ENCODE peak calls at places on chromosomes 1 and 21, in five cellular contexts. G is nephron progenitor cell; W is fibroblast of mammary gland; S is NCI-H1092 treated with DMSO at 0.1 percent for 48 hours; J is activated T-helper 1 cell treated with anti-CD3 and anti-CD28 coated beads, Interleukin-2, amount 50 U/mL, for 16 hours. Q is an unnamed sample.

GRCh38 chr1:201450721-201451291 is 18.2 kb downstream of the PHLDA3 start:
- DNase-seq in W (peak), S (no peak), J (no peak), G (peak), Q (no peak)

GRCh38 chr1:45304311-45305081 is 22.2 kb upstream of the HPDL start:
- DNase-seq in G (no peak), J (no peak), S (peak), W (no peak), Q (peak)

GRCh38 chr1:78619446-78619802 is 824 bp upstream of the IFI44L start:
- DNase-seq in G (no peak), J (no peak), W (no peak), S (no peak), Q (no peak)

GRCh38 chr1:180003026-180003695 is 48.6 kb downstream of the CEP350 start:
- DNase-seq in W (no peak), G (no peak), J (no peak), S (no peak), Q (no peak)

GRCh38 chr1:9551984-9552383 is 12.7 kb downstream of the SLC25A33 start:
- DNase-seq in G (no peak), W (no peak), S (no peak), J (no peak), Q (no peak)

GRCh38 chr1:26941311-26941710 is 19.0 kb downstream of the KDF1 start:
- DNase-seq in G (no peak), S (no peak), J (no peak), W (no peak), Q (no peak)

GRCh38 chr21:39730418-39731107 is 14.4 kb upstream of the IGSF5 start:
- DNase-seq in S (no peak), J (no peak), G (no peak), W (no peak), Q (no peak)

GRCh38 chr1:226403522-226404034 is 4.3 kb downstream of the PARP1 start:
- DNase-seq in S (no peak), J (no peak), G (peak), W (peak), Q (no peak)

GRCh38 chr1:39159224-39160036 is 45.1 kb upstream of the MACF1 start:
- DNase-seq in J (no peak), G (no peak), S (no peak), W (no peak), Q (peak)

GRCh38 chr1:211495584-211495983 is 3.6 kb upstream of the RD3 start:
- DNase-seq in W (no peak), G (no peak), S (no peak), J (no peak), Q (no peak)

GRCh38 chr21:16794944-16795343 is 717.9 kb upstream of the CXADR start:
- DNase-seq in J (no peak), S (no peak), G (no peak), W (peak), Q (peak)

GRCh38 chr21:40625991-40626390 is 221.0 kb downstream of the DSCAM start:
- DNase-seq in J (no peak), W (no peak), S (no peak), G (no peak), Q (no peak)

GRCh38 chr1:240691521-240692338 is 79.8 kb upstream of the GREM2 start:
- DNase-seq in G (peak), S (peak), W (peak), J (no peak), Q (peak)

GRCh38 chr1:8541961-8542521 is 224.1 kb downstream of the SLC45A1 start:
- DNase-seq in S (no peak), W (peak), J (no peak), G (no peak), Q (no peak)

GRCh38 chr1:5915587-5916571 is 76.3 kb downstream of the NPHP4 start:
- DNase-seq in G (peak), J (no peak), W (peak), S (no peak), Q (peak)

GRCh38 chr1:112872551-112872962 is 83.4 kb downstream of the SLC16A1 start:
- DNase-seq in J (no peak), S (no peak), G (no peak), W (no peak), Q (no peak)

GRCh38 chr1:211656728-211657127 is 18.7 kb downstream of the NEK2 start:
- DNase-seq in S (no peak), G (no peak), J (no peak), W (no peak), Q (no peak)

GRCh38 chr21:32206631-32207030 is 72.2 kb downstream of the MIS18A start:
- DNase-seq in S (no peak), G (no peak), J (no peak), W (no peak), Q (no peak)

GRCh38 chr1:204448321-204448964 is 36.8 kb upstream of the PPP1R15B start:
- DNase-seq in W (no peak), G (no peak), J (no peak), S (no peak), Q (no peak)

GRCh38 chr1:233863901-233864545 is 40.5 kb upstream of the SLC35F3 start:
- DNase-seq in W (no peak), J (no peak), S (no peak), G (no peak), Q (no peak)

GRCh38 chr1:9717193-9718005 is 65.9 kb downstream of the PIK3CD start:
- DNase-seq in W (no peak), G (peak), S (peak), J (peak), Q (peak)

GRCh38 chr1:62398377-62398776 is 38.5 kb upstream of the USP1 start:
- DNase-seq in J (no peak), S (no peak), G (no peak), W (peak), Q (no peak)

Q was measured in HepG2.